ENCODE peak calls at places on chromosomes 12 and 14, in five cellular contexts. One of them, this sample, is unnamed.

GRCh38 chr12:41917827-41918445 is 226.7 kb downstream of the GXYLT1 start:
- DNase-seq in PC-9: no peak
- DNase-seq in ovary: no peak
- DNase-seq in tibial artery: no peak
- DNase-seq in naive thymus-derived CD8-positive, alpha-beta T cell: no peak
- DNase-seq in this sample: no peak

GRCh38 chr12:14283489-14284144 is 81.9 kb upstream of the ATF7IP start:
- DNase-seq in PC-9: no peak
- DNase-seq in ovary: no peak
- DNase-seq in tibial artery: no peak
- DNase-seq in naive thymus-derived CD8-positive, alpha-beta T cell: no peak
- DNase-seq in this sample: no peak

GRCh38 chr14:39841088-39841487 is 408.9 kb upstream of the FBXO33 start:
- DNase-seq in PC-9: no peak
- DNase-seq in ovary: no peak
- DNase-seq in tibial artery: no peak
- DNase-seq in naive thymus-derived CD8-positive, alpha-beta T cell: no peak
- DNase-seq in this sample: no peak

GRCh38 chr12:9333129-9333528 is 124.9 kb upstream of the PZP start:
- DNase-seq in tibial artery: no peak
- DNase-seq in PC-9: no peak
- DNase-seq in ovary: no peak
- DNase-seq in naive thymus-derived CD8-positive, alpha-beta T cell: no peak
- DNase-seq in this sample: no peak

GRCh38 chr14:22593189-22593588 is 4.2 kb upstream of the DAD1 start:
- DNase-seq in naive thymus-derived CD8-positive, alpha-beta T cell: no peak
- DNase-seq in tibial artery: no peak
- DNase-seq in ovary: no peak
- DNase-seq in PC-9: no peak
- DNase-seq in this sample: no peak

GRCh38 chr12:133080619-133081407 is at the start of gene ZNF140:
- DNase-seq in ovary: peak
- DNase-seq in PC-9: peak
- DNase-seq in tibial artery: peak
- DNase-seq in naive thymus-derived CD8-positive, alpha-beta T cell: peak
- DNase-seq in this sample: peak

GRCh38 chr12:70876952-70877351 is 43.6 kb downstream of the PTPRR start:
- DNase-seq in naive thymus-derived CD8-positive, alpha-beta T cell: no peak
- DNase-seq in PC-9: no peak
- DNase-seq in ovary: no peak
- DNase-seq in tibial artery: no peak
- DNase-seq in this sample: peak

GRCh38 chr12:118747771-118748170 is 233.6 kb upstream of the SRRM4 start:
- DNase-seq in naive thymus-derived CD8-positive, alpha-beta T cell: no peak
- DNase-seq in PC-9: no peak
- DNase-seq in ovary: no peak
- DNase-seq in tibial artery: no peak
- DNase-seq in this sample: no peak

GRCh38 chr14:73460691-73461127 is 2.4 kb upstream of the NUMB start:
- DNase-seq in PC-9: no peak
- DNase-seq in naive thymus-derived CD8-positive, alpha-beta T cell: no peak
- DNase-seq in tibial artery: no peak
- DNase-seq in ovary: no peak
- DNase-seq in this sample: no peak

GRCh38 chr12:32272465-32272864 is 126.9 kb upstream of the FGD4 start:
- DNase-seq in naive thymus-derived CD8-positive, alpha-beta T cell: no peak
- DNase-seq in tibial artery: no peak
- DNase-seq in ovary: no peak
- DNase-seq in PC-9: no peak
- DNase-seq in this sample: no peak

GRCh38 chr14:34203271-34203722 is 252.4 kb upstream of the EGLN3 start:
- DNase-seq in naive thymus-derived CD8-positive, alpha-beta T cell: no peak
- DNase-seq in ovary: no peak
- DNase-seq in PC-9: no peak
- DNase-seq in tibial artery: no peak
- DNase-seq in this sample: no peak

GRCh38 chr12:27305673-27306504 is 26.7 kb upstream of the BMAL2 start:
- DNase-seq in PC-9: no peak
- DNase-seq in naive thymus-derived CD8-positive, alpha-beta T cell: no peak
- DNase-seq in ovary: no peak
- DNase-seq in tibial artery: no peak
- DNase-seq in this sample: no peak

GRCh38 chr14:21874946-21875345 is 201.3 kb upstream of the OR4E1 start:
- DNase-seq in naive thymus-derived CD8-positive, alpha-beta T cell: no peak
- DNase-seq in ovary: no peak
- DNase-seq in tibial artery: no peak
- DNase-seq in PC-9: no peak
- DNase-seq in this sample: no peak

GRCh38 chr14:102893452-102893851 is 29.0 kb upstream of the AMN start:
- DNase-seq in PC-9: no peak
- DNase-seq in ovary: no peak
- DNase-seq in naive thymus-derived CD8-positive, alpha-beta T cell: no peak
- DNase-seq in tibial artery: peak
- DNase-seq in this sample: peak

GRCh38 chr14:58488550-58488949 is 61.0 kb downstream of the KIAA0586 start:
- DNase-seq in ovary: no peak
- DNase-seq in PC-9: no peak
- DNase-seq in tibial artery: no peak
- DNase-seq in naive thymus-derived CD8-positive, alpha-beta T cell: no peak
- DNase-seq in this sample: no peak

GRCh38 chr12:110689002-110689600 is at the start of gene HVCN1:
- DNase-seq in ovary: peak
- DNase-seq in tibial artery: peak
- DNase-seq in naive thymus-derived CD8-positive, alpha-beta T cell: no peak
- DNase-seq in PC-9: peak
- DNase-seq in this sample: peak